ENCODE peak calls at places on chromosomes 4 and X, in seven cellular contexts. O is GM06990, T is heart left ventricle, V is progenitor cell of endocrine pancreas, Y is nephron progenitor cell, X is choroid plexus epithelial cell, S is neural crest cell. N is an unnamed sample.

GRCh38 chr4:2802618-2803531 is 10.0 kb downstream of the SH3BP2 start:
- DNase-seq in T (no peak), O (peak; percentile 7), X (no peak), V (no peak), S (no peak), Y (no peak), N (no peak)

GRCh38 chrX:110086916-110087484 is 84.1 kb downstream of the TMEM164 start:
- DNase-seq in V (no peak), O (no peak), T (no peak), S (no peak), X (peak; percentile 93), Y (no peak), N (peak; percentile 11)

GRCh38 chrX:68685722-68686683 is 38.5 kb downstream of the STARD8 start:
- DNase-seq in X (peak; percentile 65), T (peak; percentile 55), V (no peak), S (peak; percentile 8), Y (peak; percentile 67), O (peak; percentile 3), N (no peak)

GRCh38 chr4:113162089-113162488 is 112.6 kb downstream of the ANK2 start:
- DNase-seq in Y (no peak), X (peak; percentile 15), V (no peak), S (no peak), T (no peak), O (no peak), N (no peak)

GRCh38 chr4:2303686-2304320 is 41.9 kb upstream of the MXD4 start:
- DNase-seq in O (no peak), S (no peak), T (no peak), X (no peak), V (no peak), Y (no peak), N (no peak)

GRCh38 chr4:182206916-182207315 is 36.3 kb upstream of the TENM3 start:
- DNase-seq in Y (no peak), V (no peak), O (no peak), X (peak; percentile 92), T (no peak), S (no peak), N (no peak)

GRCh38 chr4:3526456-3526855 is 5.8 kb downstream of the LRPAP1 start:
- DNase-seq in X (no peak), V (no peak), Y (no peak), S (no peak), O (no peak), T (no peak), N (no peak)

GRCh38 chr4:145936142-145937020 is 2.2 kb downstream of the ZNF827 start:
- DNase-seq in X (peak; percentile 78), O (peak; percentile 83), S (peak; percentile 45), T (peak; percentile 78), V (peak; percentile 76), Y (peak; percentile 77), N (peak; percentile 74)

GRCh38 chr4:123987408-123987807 is 590.8 kb downstream of the SPRY1 start:
- DNase-seq in S (no peak), O (no peak), Y (no peak), T (no peak), X (no peak), V (no peak), N (no peak)

GRCh38 chrX:37888010-37888409 is 40.6 kb upstream of the DYNLT3 start:
- DNase-seq in T (no peak), S (no peak), V (no peak), O (no peak), Y (no peak), X (no peak), N (no peak)

GRCh38 chr4:41346306-41347061 is 89.8 kb downstream of the UCHL1 start:
- DNase-seq in Y (peak; percentile 14), V (no peak), T (no peak), S (no peak), O (no peak), X (no peak), N (no peak)

GRCh38 chr4:2930135-2930805 is 32.9 kb downstream of the NOP14 start:
- DNase-seq in S (no peak), X (no peak), Y (no peak), O (no peak), T (no peak), V (no peak), N (no peak)

GRCh38 chr4:48315728-48316630 is 25.4 kb upstream of the SLAIN2 start:
- DNase-seq in V (no peak), O (peak; percentile 32), S (peak; percentile 2), T (no peak), X (peak; percentile 85), Y (no peak), N (peak; percentile 11)

GRCh38 chr4:101279377-101279871 is 67.9 kb downstream of the PPP3CA start:
- DNase-seq in T (peak; percentile 68), X (peak; percentile 95), S (no peak), O (peak; percentile 9), Y (no peak), V (no peak), N (no peak)

GRCh38 chr4:25845841-25846653 is 16.7 kb downstream of the SEL1L3 start:
- DNase-seq in V (no peak), Y (no peak), O (no peak), T (no peak), X (no peak), S (no peak), N (no peak)

GRCh38 chr4:143481361-143481760 is 32.1 kb upstream of the SMARCA5 start:
- DNase-seq in Y (no peak), X (no peak), T (no peak), O (no peak), S (no peak), V (no peak), N (no peak)

GRCh38 chr4:8287606-8288280 is 18.2 kb downstream of the HTRA3 start:
- DNase-seq in V (no peak), S (no peak), X (no peak), Y (no peak), O (no peak), T (peak; percentile 6), N (no peak)

GRCh38 chr4:147987252-147987651 is 255.4 kb downstream of the ARHGAP10 start:
- DNase-seq in V (no peak), O (no peak), T (no peak), S (no peak), Y (no peak), X (peak; percentile 46), N (no peak)

GRCh38 chrX:151975228-151975593 is 735 bp upstream of the GABRE start:
- DNase-seq in O (no peak), X (no peak), Y (no peak), V (no peak), S (no peak), T (no peak), N (no peak)

GRCh38 chr4:92501456-92501855 is 197.7 kb downstream of the GRID2 start:
- DNase-seq in Y (no peak), V (no peak), X (no peak), O (no peak), T (no peak), S (no peak), N (no peak)

GRCh38 chr4:121176082-121176706 is 12.1 kb upstream of the TNIP3 start:
- DNase-seq in T (no peak), S (no peak), Y (no peak), X (no peak), V (no peak), O (no peak), N (no peak)

GRCh38 chr4:8516061-8516573 is 64.1 kb upstream of the GPR78 start:
- DNase-seq in S (no peak), V (no peak), O (no peak), Y (no peak), X (no peak), T (no peak), N (no peak)

GRCh38 chrX:14948701-14949100 is 75.5 kb downstream of the MOSPD2 start:
- DNase-seq in Y (no peak), O (no peak), T (no peak), X (peak; percentile 29), V (no peak), S (no peak), N (no peak)

DNA sequence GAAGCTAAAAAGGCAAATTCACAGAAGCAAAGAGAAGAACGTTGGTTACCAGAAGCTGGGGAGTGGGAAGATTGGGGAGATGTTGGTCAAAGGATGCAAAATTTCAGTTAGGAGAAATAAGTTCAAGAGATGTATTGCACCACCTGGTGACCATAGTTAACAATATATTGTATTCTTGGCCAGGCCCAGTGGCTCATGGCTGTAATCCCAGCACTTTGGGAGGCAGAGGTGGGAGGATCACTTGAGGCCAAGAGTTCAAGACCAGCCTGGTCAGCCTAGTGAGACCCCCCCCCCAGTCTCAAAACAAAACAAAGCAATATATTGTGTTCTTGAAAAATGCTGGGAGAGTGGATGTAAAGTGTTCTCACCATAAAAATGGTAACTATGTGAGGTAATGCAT is 67.9 kb downstream of the TAB3 start:
- DNase-seq in T (no peak), V (no peak), S (no peak), Y (no peak), O (no peak), X (peak; percentile 8), N (no peak)
- TF ChIP-seq CTCF in T (no peak), V (no peak), S (no peak), Y (no peak), O (no peak), X (peak; percentile 6), N (no peak)

DNA sequence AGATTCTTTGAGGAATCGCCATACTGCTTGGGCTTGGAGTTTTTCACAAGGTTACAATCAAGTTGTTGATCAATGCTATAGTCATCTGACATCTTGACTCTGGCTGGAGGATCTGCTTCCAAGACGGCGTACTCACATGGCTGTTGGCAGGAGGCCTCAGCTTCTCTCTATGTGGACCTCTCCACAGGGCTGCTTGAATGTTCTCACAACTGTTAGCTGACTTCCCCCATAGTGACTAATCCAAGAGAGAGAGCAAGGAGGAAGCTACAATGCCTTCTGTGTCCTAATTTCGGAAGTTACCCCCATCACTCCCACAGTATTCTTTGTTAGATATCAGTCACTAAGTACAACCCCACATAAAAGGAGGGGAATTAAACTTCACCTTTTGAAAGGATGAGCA is 10.3 kb downstream of the EGFL6 start:
- DNase-seq in T (no peak), Y (no peak), X (no peak), V (no peak), S (no peak), O (no peak), N (no peak)
- TF ChIP-seq CTCF in T (no peak), Y (no peak), X (no peak), V (no peak), S (no peak), O (no peak), N (no peak)

GRCh38 chrX:24259544-24260240 is 54.2 kb downstream of the SUPT20HL2 start:
- DNase-seq in S (peak; percentile 31), O (no peak), Y (peak; percentile 32), V (no peak), X (peak; percentile 87), T (peak; percentile 9), N (peak; percentile 43)
- TF ChIP-seq CTCF in S (peak; percentile 76), O (peak; percentile 74), Y (peak; percentile 71), V (peak; percentile 76), X (peak; percentile 71), T (peak; percentile 50), N (no peak)

DNA sequence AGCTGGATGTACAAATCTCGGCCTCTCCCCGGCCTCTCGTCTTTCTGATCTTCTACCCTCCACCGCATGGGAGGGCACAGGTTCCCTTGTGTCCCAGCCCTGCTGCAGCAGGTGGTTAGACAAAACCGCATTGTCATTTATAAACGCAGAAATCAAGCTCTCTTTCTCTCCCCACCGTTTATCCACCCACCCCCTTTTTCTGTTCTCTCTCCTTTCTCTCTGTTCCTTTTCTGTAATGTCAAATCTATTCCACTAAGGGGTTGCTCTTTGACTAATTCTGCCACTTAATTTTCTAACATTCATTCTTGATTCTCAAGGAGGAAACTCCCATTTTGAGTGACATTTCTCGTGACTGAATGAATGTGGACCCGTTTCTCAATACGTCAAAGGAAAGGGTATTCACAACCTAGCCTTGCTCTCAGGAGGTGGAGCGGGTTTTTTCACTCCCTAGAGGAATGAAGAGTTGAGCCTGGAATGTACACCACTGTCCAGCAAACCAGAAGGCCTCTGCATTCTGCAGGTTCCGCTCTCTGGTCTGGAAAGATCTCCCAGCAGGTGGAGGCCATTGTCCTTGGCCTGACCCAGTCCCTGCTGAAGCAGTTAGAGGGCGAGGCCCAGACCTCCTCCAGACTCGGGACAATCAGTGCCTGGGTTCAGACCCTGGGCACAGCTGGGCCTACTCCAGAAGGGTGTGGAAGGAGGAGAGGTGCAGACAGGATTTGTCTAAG is 70.9 kb upstream of the ENPP6 start:
- DNase-seq in V (no peak), T (no peak), X (peak; percentile 31), O (peak; percentile 78), S (no peak), Y (no peak), N (no peak)
- TF ChIP-seq CTCF in V (no peak), T (no peak), X (peak; percentile 1), O (no peak), S (no peak), Y (no peak), N (no peak)

N was measured in Calu3.